ENCODE peak calls at places on chromosome 17, in nine cellular contexts. One of them, this sample, is unnamed.

GRCh38 chr17:15106540-15106939 is 158.6 kb downstream of the PMP22 start:
- DNase-seq in HCEC 1CT: peak; percentile 4
- DNase-seq in AG04450: no peak
- DNase-seq in astrocyte: peak; percentile 32
- DNase-seq in effector memory CD8-positive, alpha-beta T cell: no peak
- DNase-seq in WERI-Rb-1: no peak
- DNase-seq in T-helper 1 cell: no peak
- DNase-seq in midbrain: no peak
- DNase-seq in amniotic stem cell: no peak
- DNase-seq in this sample: no peak

GRCh38 chr17:7845359-7846062 is 9.4 kb upstream of the TMEM88 start:
- DNase-seq in AG04450: no peak
- DNase-seq in effector memory CD8-positive, alpha-beta T cell: no peak
- DNase-seq in amniotic stem cell: no peak
- DNase-seq in T-helper 1 cell: no peak
- DNase-seq in HCEC 1CT: no peak
- DNase-seq in astrocyte: no peak
- DNase-seq in midbrain: no peak
- DNase-seq in WERI-Rb-1: no peak
- DNase-seq in this sample: no peak

GRCh38 chr17:79677646-79678045 is 53.1 kb upstream of the ENPP7 start:
- DNase-seq in amniotic stem cell: no peak
- DNase-seq in midbrain: no peak
- DNase-seq in effector memory CD8-positive, alpha-beta T cell: no peak
- DNase-seq in T-helper 1 cell: no peak
- DNase-seq in WERI-Rb-1: no peak
- DNase-seq in astrocyte: no peak
- DNase-seq in HCEC 1CT: no peak
- DNase-seq in AG04450: no peak
- DNase-seq in this sample: no peak

GRCh38 chr17:9115446-9116265 is 94.3 kb downstream of the NTN1 start:
- DNase-seq in T-helper 1 cell: no peak
- DNase-seq in WERI-Rb-1: no peak
- DNase-seq in HCEC 1CT: peak; percentile 54
- DNase-seq in AG04450: no peak
- DNase-seq in midbrain: peak; percentile 6
- DNase-seq in effector memory CD8-positive, alpha-beta T cell: peak; percentile 18
- DNase-seq in astrocyte: peak; percentile 56
- DNase-seq in amniotic stem cell: no peak
- DNase-seq in this sample: peak; percentile 66

GRCh38 chr17:8925141-8925540 is 40.4 kb downstream of the PIK3R5 start:
- DNase-seq in amniotic stem cell: no peak
- DNase-seq in HCEC 1CT: no peak
- DNase-seq in effector memory CD8-positive, alpha-beta T cell: no peak
- DNase-seq in T-helper 1 cell: no peak
- DNase-seq in AG04450: no peak
- DNase-seq in astrocyte: no peak
- DNase-seq in WERI-Rb-1: no peak
- DNase-seq in midbrain: no peak
- DNase-seq in this sample: no peak

GRCh38 chr17:65423346-65424140 is 137.9 kb downstream of the AXIN2 start:
- DNase-seq in amniotic stem cell: no peak
- DNase-seq in AG04450: no peak
- DNase-seq in WERI-Rb-1: no peak
- DNase-seq in HCEC 1CT: no peak
- DNase-seq in astrocyte: no peak
- DNase-seq in midbrain: no peak
- DNase-seq in effector memory CD8-positive, alpha-beta T cell: no peak
- DNase-seq in T-helper 1 cell: no peak
- DNase-seq in this sample: no peak

GRCh38 chr17:46099865-46100264 is 93.4 kb downstream of the KANSL1 start:
- DNase-seq in astrocyte: no peak
- DNase-seq in amniotic stem cell: no peak
- DNase-seq in midbrain: no peak
- DNase-seq in AG04450: no peak
- DNase-seq in effector memory CD8-positive, alpha-beta T cell: no peak
- DNase-seq in T-helper 1 cell: no peak
- DNase-seq in WERI-Rb-1: no peak
- DNase-seq in HCEC 1CT: no peak
- DNase-seq in this sample: no peak

GRCh38 chr17:42019509-42020404 is at the start of gene NKIRAS2:
- DNase-seq in effector memory CD8-positive, alpha-beta T cell: peak; percentile 89
- DNase-seq in astrocyte: peak; percentile 76
- DNase-seq in midbrain: peak; percentile 92
- DNase-seq in AG04450: peak; percentile 61
- DNase-seq in HCEC 1CT: peak; percentile 91
- DNase-seq in T-helper 1 cell: peak; percentile 89
- DNase-seq in amniotic stem cell: peak; percentile 80
- DNase-seq in WERI-Rb-1: peak; percentile 99
- DNase-seq in this sample: peak; percentile 67

GRCh38 chr17:63929860-63930766 is 2.0 kb downstream of the CD79B start:
- DNase-seq in astrocyte: no peak
- DNase-seq in AG04450: no peak
- DNase-seq in amniotic stem cell: no peak
- DNase-seq in T-helper 1 cell: no peak
- DNase-seq in WERI-Rb-1: no peak
- DNase-seq in effector memory CD8-positive, alpha-beta T cell: no peak
- DNase-seq in HCEC 1CT: no peak
- DNase-seq in midbrain: no peak
- DNase-seq in this sample: no peak

GRCh38 chr17:69093279-69093789 is 32.6 kb upstream of the ABCA9 start:
- DNase-seq in AG04450: no peak
- DNase-seq in WERI-Rb-1: no peak
- DNase-seq in midbrain: no peak
- DNase-seq in T-helper 1 cell: no peak
- DNase-seq in astrocyte: no peak
- DNase-seq in effector memory CD8-positive, alpha-beta T cell: no peak
- DNase-seq in amniotic stem cell: no peak
- DNase-seq in HCEC 1CT: no peak
- DNase-seq in this sample: no peak

GRCh38 chr17:63086483-63087185 is 120.6 kb downstream of the TANC2 start:
- DNase-seq in effector memory CD8-positive, alpha-beta T cell: no peak
- DNase-seq in T-helper 1 cell: no peak
- DNase-seq in astrocyte: peak; percentile 22
- DNase-seq in AG04450: no peak
- DNase-seq in HCEC 1CT: peak; percentile 18
- DNase-seq in amniotic stem cell: no peak
- DNase-seq in WERI-Rb-1: no peak
- DNase-seq in midbrain: no peak
- DNase-seq in this sample: no peak

This sample was measured in thoracic aorta.